ENCODE peak calls at places on chromosomes 3 and 15, in seven cellular contexts. One of them, this sample, is unnamed.

GRCh38 chr15:35191783-35192182 is 106.7 kb upstream of the NANOGP8 start:
- DNase-seq in mucosa of descending colon: no peak
- DNase-seq in HCT116: no peak
- DNase-seq in GM06990: no peak
- DNase-seq in heart left ventricle: no peak
- DNase-seq in uterus: no peak
- DNase-seq in HepG2: no peak
- DNase-seq in this sample: no peak

GRCh38 chr15:84921121-84921520 is 36.7 kb downstream of the SLC28A1 start:
- DNase-seq in GM06990: no peak
- DNase-seq in uterus: no peak
- DNase-seq in HCT116: no peak
- DNase-seq in mucosa of descending colon: no peak
- DNase-seq in HepG2: no peak
- DNase-seq in heart left ventricle: no peak
- DNase-seq in this sample: no peak

GRCh38 chr15:98914626-98915025 is 93.0 kb downstream of the PGPEP1L start:
- DNase-seq in GM06990: no peak
- DNase-seq in HepG2: no peak
- DNase-seq in heart left ventricle: no peak
- DNase-seq in HCT116: no peak
- DNase-seq in uterus: no peak
- DNase-seq in mucosa of descending colon: no peak
- DNase-seq in this sample: no peak

GRCh38 chr15:39663684-39664083 is 82.8 kb downstream of the THBS1 start:
- DNase-seq in uterus: no peak
- DNase-seq in heart left ventricle: no peak
- DNase-seq in HepG2: no peak
- DNase-seq in mucosa of descending colon: no peak
- DNase-seq in GM06990: no peak
- DNase-seq in HCT116: no peak
- DNase-seq in this sample: no peak

GRCh38 chr3:7950890-7951289 is 550.7 kb upstream of the LMCD1 start:
- DNase-seq in GM06990: no peak
- DNase-seq in uterus: no peak
- DNase-seq in HepG2: no peak
- DNase-seq in heart left ventricle: no peak
- DNase-seq in mucosa of descending colon: no peak
- DNase-seq in HCT116: no peak
- DNase-seq in this sample: no peak

GRCh38 chr15:31296304-31297220 is 30.1 kb upstream of the KLF13 start:
- DNase-seq in GM06990: no peak
- DNase-seq in uterus: peak
- DNase-seq in HepG2: peak
- DNase-seq in HCT116: no peak
- DNase-seq in heart left ventricle: peak
- DNase-seq in mucosa of descending colon: peak
- DNase-seq in this sample: peak

GRCh38 chr3:56233742-56234141 is 234.5 kb downstream of the ERC2 start:
- DNase-seq in GM06990: no peak
- DNase-seq in HepG2: no peak
- DNase-seq in HCT116: no peak
- DNase-seq in heart left ventricle: no peak
- DNase-seq in mucosa of descending colon: no peak
- DNase-seq in uterus: no peak
- DNase-seq in this sample: no peak

GRCh38 chr3:66989860-66990696 is 8.0 kb upstream of the KBTBD8 start:
- DNase-seq in HepG2: peak
- DNase-seq in GM06990: no peak
- DNase-seq in mucosa of descending colon: no peak
- DNase-seq in HCT116: peak
- DNase-seq in heart left ventricle: no peak
- DNase-seq in uterus: no peak
- DNase-seq in this sample: peak

GRCh38 chr3:32077260-32078084 is 28.9 kb upstream of the GPD1L start:
- DNase-seq in HepG2: peak
- DNase-seq in heart left ventricle: no peak
- DNase-seq in HCT116: no peak
- DNase-seq in mucosa of descending colon: peak
- DNase-seq in uterus: peak
- DNase-seq in GM06990: no peak
- DNase-seq in this sample: no peak

GRCh38 chr15:24878153-24878552 is 76.6 kb upstream of the SNRPN start:
- DNase-seq in GM06990: no peak
- DNase-seq in heart left ventricle: peak
- DNase-seq in uterus: no peak
- DNase-seq in HepG2: peak
- DNase-seq in mucosa of descending colon: no peak
- DNase-seq in HCT116: no peak
- DNase-seq in this sample: peak

GRCh38 chr15:98268163-98268562 is 307.7 kb downstream of the ARRDC4 start:
- DNase-seq in mucosa of descending colon: no peak
- DNase-seq in HepG2: no peak
- DNase-seq in heart left ventricle: no peak
- DNase-seq in uterus: no peak
- DNase-seq in GM06990: no peak
- DNase-seq in HCT116: no peak
- DNase-seq in this sample: no peak

GRCh38 chr3:62039584-62039983 is 333.8 kb downstream of the FEZF2 start:
- DNase-seq in GM06990: no peak
- DNase-seq in HepG2: no peak
- DNase-seq in uterus: peak
- DNase-seq in mucosa of descending colon: no peak
- DNase-seq in HCT116: no peak
- DNase-seq in heart left ventricle: no peak
- DNase-seq in this sample: peak

DNA sequence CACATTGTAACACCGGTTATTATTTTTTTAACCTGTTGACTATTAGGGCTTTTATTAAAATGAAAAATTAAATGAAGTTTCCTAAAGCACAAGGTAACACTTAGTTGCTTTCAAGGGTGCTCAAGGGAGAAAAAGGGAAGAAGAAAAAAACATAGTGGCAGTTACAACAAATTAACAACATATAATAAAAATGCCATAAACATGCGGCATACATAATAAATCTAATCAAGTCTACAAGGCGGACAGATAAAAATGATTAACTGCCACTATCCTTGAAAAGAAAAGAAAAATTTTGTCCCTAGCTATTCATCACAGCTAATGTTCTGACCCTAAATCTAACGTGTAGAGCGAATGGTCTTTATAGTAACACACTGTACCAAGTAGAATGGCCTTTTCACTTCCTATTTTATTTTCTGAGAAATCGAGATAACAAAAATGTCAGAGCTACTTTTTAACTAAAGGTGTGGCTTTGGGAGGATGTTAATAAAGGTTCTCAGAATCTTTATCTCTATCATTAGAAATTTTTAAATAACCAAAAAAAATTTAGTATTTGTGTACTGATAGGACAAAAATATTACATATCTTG is 194.9 kb downstream of the FOXP1 start:
- DNase-seq in uterus: no peak
- DNase-seq in HCT116: no peak
- DNase-seq in mucosa of descending colon: no peak
- DNase-seq in GM06990: no peak
- DNase-seq in heart left ventricle: no peak
- DNase-seq in HepG2: no peak
- DNase-seq in this sample: no peak
- TF ChIP-seq CTCF in uterus: no peak
- TF ChIP-seq CTCF in HCT116: no peak
- TF ChIP-seq CTCF in mucosa of descending colon: no peak
- TF ChIP-seq CTCF in GM06990: no peak
- TF ChIP-seq CTCF in heart left ventricle: no peak
- TF ChIP-seq CTCF in HepG2: no peak
- TF ChIP-seq CTCF in this sample: no peak

GRCh38 chr15:43235536-43235935 is 14.7 kb upstream of the EPB42 start:
- DNase-seq in HCT116: no peak
- DNase-seq in uterus: no peak
- DNase-seq in heart left ventricle: no peak
- DNase-seq in mucosa of descending colon: no peak
- DNase-seq in HepG2: no peak
- DNase-seq in GM06990: no peak
- DNase-seq in this sample: no peak

GRCh38 chr15:43239732-43240491 is 19.1 kb upstream of the EPB42 start:
- DNase-seq in uterus: no peak
- DNase-seq in heart left ventricle: no peak
- DNase-seq in HepG2: peak
- DNase-seq in mucosa of descending colon: no peak
- DNase-seq in GM06990: no peak
- DNase-seq in HCT116: no peak
- DNase-seq in this sample: no peak

GRCh38 chr15:43237842-43238470 is 17.1 kb upstream of the EPB42 start:
- DNase-seq in HepG2: no peak
- DNase-seq in GM06990: no peak
- DNase-seq in HCT116: no peak
- DNase-seq in heart left ventricle: no peak
- DNase-seq in uterus: no peak
- DNase-seq in mucosa of descending colon: no peak
- DNase-seq in this sample: no peak

GRCh38 chr15:43241100-43241499 is 20.3 kb upstream of the EPB42 start:
- DNase-seq in HCT116: no peak
- DNase-seq in mucosa of descending colon: no peak
- DNase-seq in HepG2: no peak
- DNase-seq in uterus: peak
- DNase-seq in heart left ventricle: peak
- DNase-seq in GM06990: no peak
- DNase-seq in this sample: peak

GRCh38 chr15:43238691-43239131 is 17.9 kb upstream of the EPB42 start:
- DNase-seq in HCT116: no peak
- DNase-seq in mucosa of descending colon: no peak
- DNase-seq in uterus: no peak
- DNase-seq in GM06990: no peak
- DNase-seq in HepG2: peak
- DNase-seq in heart left ventricle: no peak
- DNase-seq in this sample: no peak
- H3K4me3 ChIP-seq in HCT116: no peak
- H3K4me3 ChIP-seq in mucosa of descending colon: no peak
- H3K4me3 ChIP-seq in uterus: no peak
- H3K4me3 ChIP-seq in GM06990: no peak
- H3K4me3 ChIP-seq in HepG2: no peak
- H3K4me3 ChIP-seq in heart left ventricle: no peak
- H3K4me3 ChIP-seq in this sample: no peak

GRCh38 chr3:52299247-52299657 is 11.6 kb downstream of the GLYCTK start:
- DNase-seq in uterus: no peak
- DNase-seq in HepG2: no peak
- DNase-seq in heart left ventricle: no peak
- DNase-seq in HCT116: no peak
- DNase-seq in mucosa of descending colon: no peak
- DNase-seq in GM06990: no peak
- DNase-seq in this sample: no peak

GRCh38 chr3:52301042-52301441 is 13.4 kb downstream of the GLYCTK start:
- DNase-seq in heart left ventricle: no peak
- DNase-seq in mucosa of descending colon: no peak
- DNase-seq in HepG2: no peak
- DNase-seq in GM06990: no peak
- DNase-seq in HCT116: no peak
- DNase-seq in uterus: no peak
- DNase-seq in this sample: no peak

GRCh38 chr3:52299815-52300611 is 12.4 kb downstream of the GLYCTK start:
- DNase-seq in GM06990: no peak
- DNase-seq in HepG2: peak
- DNase-seq in heart left ventricle: peak
- DNase-seq in uterus: no peak
- DNase-seq in HCT116: no peak
- DNase-seq in mucosa of descending colon: no peak
- DNase-seq in this sample: peak

GRCh38 chr3:52305926-52306325 is 10.2 kb upstream of the DNAH1 start:
- DNase-seq in uterus: no peak
- DNase-seq in heart left ventricle: no peak
- DNase-seq in GM06990: no peak
- DNase-seq in HepG2: no peak
- DNase-seq in mucosa of descending colon: no peak
- DNase-seq in HCT116: no peak
- DNase-seq in this sample: no peak

DNA sequence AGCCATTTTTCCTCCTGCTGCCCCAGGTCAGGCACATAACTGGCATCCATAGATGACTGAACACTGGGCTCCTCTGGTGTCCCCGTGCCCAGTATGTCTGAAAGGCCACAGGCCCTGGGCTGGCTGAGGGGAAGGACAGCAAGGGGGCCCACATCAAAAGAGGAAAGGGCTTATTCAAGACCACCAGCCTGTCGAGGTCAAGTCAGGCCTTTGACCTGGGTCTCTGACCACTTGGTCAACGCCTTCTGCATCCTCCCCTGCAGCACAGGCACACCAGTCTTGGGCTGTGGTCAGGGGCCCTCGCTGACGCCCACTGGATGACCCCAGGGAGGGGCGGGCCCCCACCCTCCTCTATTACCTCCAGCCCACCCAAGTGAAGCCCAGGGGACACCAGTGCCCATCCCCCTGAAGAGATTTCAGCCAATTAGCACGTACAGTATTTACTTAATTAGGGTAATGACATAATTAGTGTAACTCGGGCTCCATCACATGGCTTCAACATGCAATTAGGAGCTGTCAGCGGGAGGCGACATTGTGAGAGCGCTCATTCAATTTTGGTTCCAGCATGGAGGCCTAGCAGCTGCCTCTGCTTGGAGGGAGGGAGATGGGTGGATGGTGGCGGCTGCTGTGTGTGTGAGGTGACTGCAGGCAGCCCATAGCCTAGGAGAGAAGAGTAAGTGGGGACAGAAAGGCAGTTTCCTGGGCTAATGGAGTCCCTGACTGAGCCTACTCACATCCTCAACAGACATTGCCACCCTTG is 13.5 kb upstream of the DNAH1 start:
- DNase-seq in GM06990: no peak
- DNase-seq in uterus: no peak
- DNase-seq in HepG2: no peak
- DNase-seq in HCT116: no peak
- DNase-seq in heart left ventricle: no peak
- DNase-seq in mucosa of descending colon: no peak
- DNase-seq in this sample: no peak
- TF ChIP-seq CTCF in GM06990: no peak
- TF ChIP-seq CTCF in uterus: no peak
- TF ChIP-seq CTCF in HepG2: no peak
- TF ChIP-seq CTCF in HCT116: no peak
- TF ChIP-seq CTCF in heart left ventricle: no peak
- TF ChIP-seq CTCF in mucosa of descending colon: no peak
- TF ChIP-seq CTCF in this sample: no peak

DNA sequence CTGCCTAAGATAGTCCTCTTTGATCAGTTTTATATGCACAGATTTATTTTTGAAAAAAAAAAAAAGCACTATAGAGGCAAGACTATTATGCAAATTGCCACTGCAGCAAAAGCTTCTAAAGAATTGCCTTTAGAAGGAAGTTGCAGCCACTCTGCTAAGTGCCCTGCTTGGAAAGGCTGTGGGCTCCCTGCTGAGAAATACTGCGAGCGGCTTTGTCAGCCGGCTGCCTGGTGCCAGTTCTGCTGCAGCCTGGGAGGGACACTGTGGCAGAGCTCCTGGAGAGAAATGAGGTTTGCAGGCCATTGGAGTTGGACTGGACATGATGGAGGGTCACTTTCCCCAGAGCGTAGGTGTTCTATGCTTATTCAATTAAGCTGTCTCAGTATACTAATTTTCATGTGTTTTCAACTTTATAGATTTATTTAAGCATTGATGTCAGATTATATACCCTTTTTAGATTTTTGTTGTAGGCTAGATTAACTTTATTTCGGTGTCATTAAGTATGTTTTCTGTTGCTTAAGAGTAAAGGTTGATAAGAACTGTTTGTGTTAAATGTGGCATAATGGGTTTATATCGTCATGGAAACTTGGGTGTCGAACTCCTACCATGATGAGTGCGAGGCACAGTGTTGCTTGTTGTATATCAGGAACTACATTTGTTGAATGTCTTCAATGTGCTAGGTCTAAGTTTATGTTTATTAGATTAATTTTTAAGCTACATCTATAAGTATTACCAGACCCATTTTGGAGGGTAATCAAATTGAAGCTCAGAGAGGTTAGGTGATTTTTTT is 6.6 kb downstream of the MAP2K5 start:
- DNase-seq in GM06990: no peak
- DNase-seq in heart left ventricle: peak
- DNase-seq in uterus: no peak
- DNase-seq in HepG2: no peak
- DNase-seq in mucosa of descending colon: no peak
- DNase-seq in HCT116: no peak
- DNase-seq in this sample: peak
- H3K4me3 ChIP-seq in GM06990: no peak
- H3K4me3 ChIP-seq in heart left ventricle: no peak
- H3K4me3 ChIP-seq in uterus: no peak
- H3K4me3 ChIP-seq in HepG2: no peak
- H3K4me3 ChIP-seq in mucosa of descending colon: no peak
- H3K4me3 ChIP-seq in HCT116: no peak
- H3K4me3 ChIP-seq in this sample: no peak